ENCODE peak calls at places on chromosomes 7 and 10, in four cellular contexts. N is activated CD4-positive, alpha-beta T cell treated with anti-CD3 and anti-CD28 coated beads, Interleukin-2, amount 50 U/mL, for 24 hours; C is activated CD4-positive, CD25-positive, alpha-beta regulatory T cell treated with anti-CD3 and anti-CD28 coated beads, Interleukin-2, amount 50 U/mL, for 16 hours; A is lower lobe of right lung. Y is an unnamed sample.

GRCh38 chr10:12252882-12253546 is 57.0 kb downstream of the CDC123 start:
- DNase-seq in N (no peak), C (no peak), A (no peak), Y (peak; percentile 28)

GRCh38 chr10:71857934-71858890 is 7.2 kb upstream of the PSAP start:
- DNase-seq in N (no peak), C (no peak), A (peak; percentile 86), Y (no peak)

GRCh38 chr10:119431034-119431767 is 111.3 kb downstream of the RGS10 start:
- DNase-seq in N (no peak), C (no peak), A (no peak), Y (no peak)

GRCh38 chr10:15843705-15844104 is 16.6 kb downstream of the MINDY3 start:
- DNase-seq in N (no peak), C (no peak), A (no peak), Y (no peak)

GRCh38 chr7:82167568-82168314 is 275.8 kb downstream of the CACNA2D1 start:
- DNase-seq in N (no peak), C (no peak), A (no peak), Y (no peak)

GRCh38 chr7:107230334-107230733 is 61.5 kb downstream of the HBP1 start:
- DNase-seq in N (no peak), C (no peak), A (no peak), Y (no peak)

GRCh38 chr7:3103614-3104399 is 60.1 kb upstream of the CARD11 start:
- DNase-seq in N (no peak), C (no peak), A (no peak), Y (no peak)

GRCh38 chr10:20768849-20769248 is 128.3 kb downstream of the NEBL start:
- DNase-seq in N (no peak), C (no peak), A (no peak), Y (peak; percentile 8)

GRCh38 chr7:94338921-94339371 is 55.7 kb upstream of the COL1A2 start:
- DNase-seq in N (no peak), C (no peak), A (no peak), Y (no peak)

Y was measured in Jurkat, Clone E6-1.